ENCODE peak calls at places on chromosome 20, in four cellular contexts. One of them, this sample, is unnamed.

GRCh38 chr20:4437131-4437530 is 284.6 kb upstream of the PRND start:
- DNase-seq in ureter: no peak
- DNase-seq in NCI-H1092: no peak
- DNase-seq in small intestine: peak
- DNase-seq in this sample: no peak

GRCh38 chr20:61803416-61803902 is 262.2 kb downstream of the TAF4 start:
- DNase-seq in ureter: no peak
- DNase-seq in NCI-H1092: no peak
- DNase-seq in small intestine: no peak
- DNase-seq in this sample: no peak

GRCh38 chr20:47663354-47664067 is 121.8 kb downstream of the SULF2 start:
- DNase-seq in ureter: peak
- DNase-seq in NCI-H1092: peak
- DNase-seq in small intestine: peak
- DNase-seq in this sample: peak

GRCh38 chr20:1263853-1264252 is 2.2 kb upstream of the SNPH start:
- DNase-seq in ureter: no peak
- DNase-seq in NCI-H1092: no peak
- DNase-seq in small intestine: no peak
- DNase-seq in this sample: no peak

GRCh38 chr20:47675190-47676142 is 109.8 kb downstream of the SULF2 start:
- DNase-seq in ureter: no peak
- DNase-seq in NCI-H1092: no peak
- DNase-seq in small intestine: no peak
- DNase-seq in this sample: no peak

GRCh38 chr20:48807051-48807450 is 20.7 kb downstream of the PREX1 start:
- DNase-seq in ureter: no peak
- DNase-seq in NCI-H1092: no peak
- DNase-seq in small intestine: no peak
- DNase-seq in this sample: no peak

GRCh38 chr20:39698706-39699211 is 736.6 kb downstream of the DHX35 start:
- DNase-seq in ureter: no peak
- DNase-seq in NCI-H1092: no peak
- DNase-seq in small intestine: no peak
- DNase-seq in this sample: no peak

GRCh38 chr20:31587545-31588389 is 17.3 kb upstream of the ID1 start:
- DNase-seq in ureter: no peak
- DNase-seq in NCI-H1092: peak
- DNase-seq in small intestine: peak
- DNase-seq in this sample: no peak

GRCh38 chr20:32965581-32966373 is 38.5 kb downstream of the SUN5 start:
- DNase-seq in ureter: peak
- DNase-seq in NCI-H1092: no peak
- DNase-seq in small intestine: peak
- DNase-seq in this sample: no peak

GRCh38 chr20:58109126-58109880 is 119.2 kb downstream of the ANKRD60 start:
- DNase-seq in ureter: no peak
- DNase-seq in NCI-H1092: no peak
- DNase-seq in small intestine: peak
- DNase-seq in this sample: no peak

GRCh38 chr20:32521780-32522524 is 63.2 kb downstream of the NOL4L start:
- DNase-seq in ureter: peak
- DNase-seq in NCI-H1092: peak
- DNase-seq in small intestine: peak
- DNase-seq in this sample: peak

GRCh38 chr20:17281478-17281877 is 54.6 kb downstream of the PCSK2 start:
- DNase-seq in ureter: no peak
- DNase-seq in NCI-H1092: peak
- DNase-seq in small intestine: peak
- DNase-seq in this sample: no peak

GRCh38 chr20:13510837-13511488 is 127.8 kb downstream of the TASP1 start:
- DNase-seq in ureter: no peak
- DNase-seq in NCI-H1092: no peak
- DNase-seq in small intestine: no peak
- DNase-seq in this sample: no peak

GRCh38 chr20:18005170-18005989 is 36.6 kb downstream of the MGME1 start:
- DNase-seq in ureter: no peak
- DNase-seq in NCI-H1092: no peak
- DNase-seq in small intestine: no peak
- DNase-seq in this sample: no peak

GRCh38 chr20:2005831-2006426 is 12.1 kb upstream of the PDYN start:
- DNase-seq in ureter: peak
- DNase-seq in NCI-H1092: no peak
- DNase-seq in small intestine: peak
- DNase-seq in this sample: peak

GRCh38 chr20:49466114-49466912 is 16.2 kb downstream of the KCNB1 start:
- DNase-seq in ureter: no peak
- DNase-seq in NCI-H1092: no peak
- DNase-seq in small intestine: no peak
- DNase-seq in this sample: no peak

GRCh38 chr20:63767886-63768285 is 28.3 kb downstream of the SLC2A4RG start:
- DNase-seq in ureter: no peak
- DNase-seq in NCI-H1092: no peak
- DNase-seq in small intestine: no peak
- DNase-seq in this sample: peak

This sample was measured in cerebellum.